ENCODE peak calls at places on chromosomes 16 and 17, in five cellular contexts. S is Calu3, P is left lung, H is AG09309, A is WERI-Rb-1. I is an unnamed sample.

GRCh38 chr17:48426019-48426418 is 4.0 kb downstream of the SKAP1 start:
- DNase-seq in S (no peak), P (no peak), H (no peak), A (no peak), I (no peak)

GRCh38 chr17:2889256-2889655 is 93.0 kb downstream of the RAP1GAP2 start:
- DNase-seq in S (no peak), P (no peak), H (no peak), A (no peak), I (no peak)

GRCh38 chr17:17783121-17783824 is 53.5 kb downstream of the SREBF1 start:
- DNase-seq in S (peak), P (no peak), H (no peak), A (peak), I (peak)

GRCh38 chr17:73561066-73561465 is 83.2 kb downstream of the SDK2 start:
- DNase-seq in S (no peak), P (peak), H (no peak), A (no peak), I (no peak)

GRCh38 chr16:11396241-11397048 is 51.2 kb downstream of the RMI2 start:
- DNase-seq in S (peak), P (peak), H (no peak), A (peak), I (peak)

GRCh38 chr17:57672971-57673370 is 72.1 kb downstream of the CCDC182 start:
- DNase-seq in S (no peak), P (no peak), H (no peak), A (peak), I (no peak)

GRCh38 chr16:65904361-65904760 is 462.1 kb upstream of the CDH5 start:
- DNase-seq in S (no peak), P (no peak), H (no peak), A (no peak), I (no peak)

GRCh38 chr17:49360796-49361128 is 1.3 kb downstream of the ZNF652 start:
- DNase-seq in S (peak), P (no peak), H (no peak), A (no peak), I (no peak)

GRCh38 chr17:42311240-42312034 is 23.1 kb downstream of the STAT5A start:
- DNase-seq in S (no peak), P (peak), H (peak), A (peak), I (peak)

GRCh38 chr16:76118344-76118743 is 158.9 kb upstream of the CNTNAP4 start:
- DNase-seq in S (no peak), P (no peak), H (no peak), A (no peak), I (no peak)

GRCh38 chr17:21419299-21420239 is 43.4 kb downstream of the KCNJ12 start:
- DNase-seq in S (no peak), P (no peak), H (no peak), A (no peak), I (peak)

GRCh38 chr17:15782809-15783208 is 50.7 kb downstream of the TBC1D26 start:
- DNase-seq in S (peak), P (peak), H (no peak), A (no peak), I (no peak)

GRCh38 chr16:84992700-84993075 is 18.6 kb downstream of the ZDHHC7 start:
- DNase-seq in S (no peak), P (no peak), H (no peak), A (no peak), I (no peak)

GRCh38 chr17:17028878-17029535 is 13.2 kb upstream of the MPRIP start:
- DNase-seq in S (no peak), P (peak), H (no peak), A (peak), I (peak)

GRCh38 chr17:68775338-68775737 is 174.2 kb upstream of the FAM20A start:
- DNase-seq in S (no peak), P (no peak), H (no peak), A (no peak), I (no peak)

DNA sequence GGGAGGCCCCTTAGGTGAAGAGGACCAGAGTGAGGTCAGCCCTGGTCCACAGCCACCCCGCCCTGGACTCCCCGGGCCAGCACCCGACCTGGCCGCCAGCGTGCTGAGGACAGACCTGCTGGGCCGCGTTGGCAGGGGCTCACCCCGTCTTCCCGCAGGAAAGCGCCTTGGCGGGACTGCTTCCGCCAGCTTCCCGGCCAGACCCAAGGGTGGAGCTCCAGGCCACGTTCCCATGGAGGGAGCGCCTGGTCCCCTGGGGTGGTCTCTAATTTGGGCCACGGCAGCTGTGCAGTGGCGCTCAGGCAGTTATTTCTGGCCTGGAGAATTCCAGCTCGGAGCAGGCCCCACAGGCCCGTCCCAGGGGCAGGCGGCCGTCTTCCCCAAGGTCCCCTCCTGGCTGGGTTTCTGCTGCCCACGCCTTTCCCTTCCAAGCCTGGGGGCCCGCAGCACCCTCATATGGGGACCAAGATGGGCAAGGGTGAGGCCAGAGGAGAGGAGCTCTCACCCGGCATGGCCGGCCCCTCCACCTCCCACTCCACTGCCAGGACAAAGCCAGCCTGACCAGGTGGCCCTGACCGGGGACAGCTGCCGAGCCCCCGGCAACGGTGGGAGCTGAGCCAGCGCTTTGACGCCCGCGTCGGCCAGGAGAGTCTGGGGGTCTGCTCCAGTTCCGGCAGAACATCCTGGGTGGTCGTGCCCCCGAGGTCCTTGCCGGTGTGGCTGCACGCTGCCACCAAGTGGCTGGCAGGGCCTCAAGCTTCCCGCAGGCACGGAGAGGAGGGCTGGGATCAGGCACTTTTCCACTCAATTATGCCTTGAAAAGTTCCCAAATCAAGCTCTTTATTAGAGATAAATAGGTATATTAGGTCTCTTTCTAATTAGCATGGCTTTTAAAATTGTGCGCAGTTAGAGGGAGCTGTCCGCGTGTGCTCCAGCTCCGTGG is 28.1 kb downstream of the CACNA1H start:
- DNase-seq in S (no peak), P (no peak), H (no peak), A (peak), I (peak)
- TF ChIP-seq CTCF in S (no peak), P (no peak), H (no peak), A (peak), I (no peak)

DNA sequence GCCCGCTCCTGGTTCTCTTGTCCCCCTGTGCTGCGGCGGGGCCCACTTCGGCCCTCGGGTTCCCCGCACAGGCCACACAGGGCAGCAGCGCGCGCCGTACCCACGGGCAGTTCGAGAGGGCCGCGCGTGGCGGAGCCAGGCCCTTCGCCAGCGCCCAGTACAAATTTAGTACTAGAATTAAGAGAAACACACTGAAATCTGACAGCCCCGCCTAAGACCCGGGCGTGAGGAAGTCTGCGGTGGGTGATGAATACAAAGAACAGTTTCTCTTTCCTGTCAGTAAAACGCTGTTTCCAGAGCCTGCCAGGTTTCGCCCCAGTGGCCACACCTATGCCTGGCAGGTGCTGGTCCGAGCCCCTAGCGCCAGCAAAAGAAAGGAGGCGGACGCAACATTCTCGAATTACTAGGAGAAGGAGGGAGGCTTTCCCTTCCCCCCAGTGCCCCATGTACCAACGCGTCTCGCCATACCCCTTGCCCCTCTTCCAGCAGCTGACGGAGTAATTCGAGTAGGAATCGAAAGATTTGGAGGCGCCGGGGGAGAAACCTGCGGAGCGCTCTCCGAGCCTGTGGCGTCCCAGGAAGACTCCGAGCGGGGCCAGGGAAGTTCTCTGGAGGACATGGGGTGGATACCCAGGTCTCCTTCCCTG is 591 bp upstream of the SLFN5 start:
- DNase-seq in S (peak), P (peak), H (no peak), A (peak), I (peak)
- TF ChIP-seq CTCF in S (peak), P (peak), H (peak), A (no peak), I (peak)

DNA sequence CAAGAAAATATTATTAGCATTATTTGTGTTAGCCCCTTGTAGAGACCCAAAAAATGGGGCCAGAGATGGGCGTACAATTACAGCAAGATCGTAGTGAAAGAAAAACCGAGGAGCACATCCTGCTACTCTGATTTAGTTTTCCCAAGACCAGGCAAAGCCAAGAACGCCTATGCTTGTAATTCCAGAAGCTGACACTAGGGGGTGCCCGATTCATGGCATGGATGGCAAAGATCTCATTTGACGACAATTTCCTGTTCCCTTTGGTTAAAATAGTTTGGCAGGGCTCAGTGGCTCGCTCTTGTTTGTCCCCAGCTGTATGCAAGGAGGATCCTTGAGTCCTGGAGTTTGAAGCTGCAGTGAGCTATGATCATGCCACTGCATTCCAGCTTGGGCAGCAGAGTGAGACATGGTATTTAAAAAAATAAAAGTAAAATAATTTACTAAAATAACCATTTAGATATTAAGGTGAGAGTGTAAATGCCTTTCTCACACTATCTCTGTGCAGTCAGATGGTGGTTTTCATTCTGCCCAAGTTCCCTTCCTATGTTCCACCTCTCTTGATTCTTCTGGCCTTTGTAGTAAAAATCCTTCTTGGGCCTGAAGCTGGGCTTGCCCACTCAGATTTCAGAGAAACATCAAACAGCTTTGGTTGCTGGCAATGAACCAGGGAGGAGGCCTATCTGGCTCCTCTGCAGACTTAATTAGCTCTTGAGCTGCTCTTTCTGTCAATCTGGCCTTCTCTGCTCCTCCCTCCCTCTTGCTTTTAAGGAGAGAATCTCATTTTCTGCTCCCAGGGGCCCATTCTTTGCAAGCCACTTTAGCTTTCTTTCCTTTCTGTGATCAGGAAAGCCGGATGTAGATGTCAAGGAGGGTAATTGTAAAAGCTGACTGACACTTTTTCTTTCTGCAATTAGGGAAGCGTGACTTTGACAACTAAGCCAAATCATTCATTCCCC is 31.2 kb downstream of the TMEM238L start:
- DNase-seq in S (peak), P (no peak), H (no peak), A (peak), I (peak)
- TF ChIP-seq CTCF in S (peak), P (peak), H (peak), A (peak), I (peak)

DNA sequence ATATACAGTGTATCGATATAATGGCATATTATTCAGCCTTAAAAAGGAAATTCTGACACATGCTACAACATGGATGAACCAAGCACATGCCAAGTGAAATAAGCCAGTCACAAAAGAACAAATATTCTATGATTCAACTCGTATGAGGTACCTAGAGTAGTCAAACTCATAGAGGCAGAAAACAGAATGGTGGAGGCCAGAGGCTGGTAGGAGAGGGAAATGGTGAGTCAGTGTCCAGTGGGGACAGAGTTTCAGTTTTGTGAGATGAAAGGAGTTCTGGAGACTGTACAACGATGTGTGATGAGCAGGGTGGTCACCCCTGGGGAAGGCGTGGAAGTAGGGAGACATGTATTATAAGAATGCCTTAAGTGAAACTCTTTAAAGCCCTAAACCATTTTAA is 39.9 kb downstream of the RNF157 start:
- DNase-seq in S (no peak), P (no peak), H (no peak), A (no peak), I (no peak)
- TF ChIP-seq CTCF in S (no peak), P (no peak), H (no peak), A (no peak), I (no peak)

GRCh38 chr16:27921134-27921533 is 142.4 kb downstream of the GSG1L start:
- DNase-seq in S (no peak), P (no peak), H (no peak), A (no peak), I (no peak)

GRCh38 chr16:27922433-27922832 is 141.1 kb downstream of the GSG1L start:
- DNase-seq in S (no peak), P (no peak), H (no peak), A (no peak), I (no peak)

GRCh38 chr16:27917953-27918352 is 145.6 kb downstream of the GSG1L start:
- DNase-seq in S (no peak), P (no peak), H (no peak), A (no peak), I (no peak)

GRCh38 chr16:27918755-27919154 is 144.8 kb downstream of the GSG1L start:
- DNase-seq in S (no peak), P (no peak), H (no peak), A (peak), I (no peak)

DNA sequence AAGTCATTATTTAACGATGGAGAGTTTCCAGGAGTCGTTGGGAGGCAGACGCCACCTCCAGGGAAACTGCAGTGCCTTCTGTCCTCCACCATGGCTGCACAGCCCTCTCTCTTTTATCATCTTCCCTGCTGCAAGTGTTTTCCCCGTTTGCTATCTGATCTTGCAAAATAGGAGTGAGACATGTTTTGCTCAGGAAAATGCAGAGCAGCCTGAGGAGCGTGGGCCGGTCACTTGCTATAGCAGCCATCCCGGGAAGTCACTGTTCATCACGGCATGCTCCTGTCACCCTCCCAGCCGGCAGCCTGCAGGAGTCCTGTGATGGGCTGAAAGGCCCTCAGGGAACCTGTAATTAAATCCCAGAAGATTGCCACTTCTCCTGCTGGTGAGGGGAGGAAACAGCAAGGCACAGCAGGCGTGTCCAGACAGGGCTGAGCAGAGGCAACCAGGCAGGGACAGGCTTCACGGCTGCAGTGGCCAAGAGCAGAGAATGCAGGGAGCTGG is 143.1 kb downstream of the GSG1L start:
- DNase-seq in S (peak), P (no peak), H (no peak), A (peak), I (peak)
- TF ChIP-seq CTCF in S (peak), P (no peak), H (no peak), A (peak), I (peak)

DNA sequence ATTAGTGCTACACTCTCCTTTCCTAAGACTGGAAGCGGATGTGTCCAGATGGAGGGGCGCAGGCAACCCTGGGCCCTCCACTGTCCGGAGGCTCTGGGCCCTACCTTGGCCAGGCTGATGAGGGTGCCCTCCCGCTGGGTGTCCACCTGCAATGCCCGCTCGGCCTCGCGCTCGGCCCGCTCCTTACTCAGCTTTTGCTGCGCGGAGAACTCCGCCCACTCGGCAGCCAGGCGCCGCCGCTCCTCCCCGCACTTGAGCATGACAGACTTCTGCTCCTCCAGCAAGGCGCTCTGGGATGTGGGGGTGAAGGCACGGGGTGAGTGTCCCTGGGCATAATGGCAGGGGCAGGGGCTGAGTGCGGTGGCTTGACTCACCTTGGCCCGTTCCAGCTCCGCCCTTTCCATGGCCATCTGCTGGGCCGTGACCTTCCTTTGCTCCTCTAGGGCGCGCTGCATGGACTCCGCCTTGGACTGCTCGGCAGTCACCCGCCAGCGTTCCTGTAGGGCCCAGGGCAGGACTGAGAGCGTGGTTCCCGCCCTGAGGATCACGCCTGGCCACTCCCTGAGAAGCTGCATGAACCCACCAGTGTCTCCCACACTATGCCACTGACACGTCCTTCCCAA is 10.1 kb upstream of the MRPL38 start:
- DNase-seq in S (no peak), P (no peak), H (no peak), A (peak), I (no peak)
- TF ChIP-seq CTCF in S (no peak), P (no peak), H (no peak), A (peak), I (no peak)

GRCh38 chr16:67246945-67247697 is at the start of gene FHOD1:
- DNase-seq in S (peak), P (peak), H (peak), A (peak), I (peak)
- TF ChIP-seq CTCF in S (no peak), P (no peak), H (no peak), A (peak), I (no peak)

DNA sequence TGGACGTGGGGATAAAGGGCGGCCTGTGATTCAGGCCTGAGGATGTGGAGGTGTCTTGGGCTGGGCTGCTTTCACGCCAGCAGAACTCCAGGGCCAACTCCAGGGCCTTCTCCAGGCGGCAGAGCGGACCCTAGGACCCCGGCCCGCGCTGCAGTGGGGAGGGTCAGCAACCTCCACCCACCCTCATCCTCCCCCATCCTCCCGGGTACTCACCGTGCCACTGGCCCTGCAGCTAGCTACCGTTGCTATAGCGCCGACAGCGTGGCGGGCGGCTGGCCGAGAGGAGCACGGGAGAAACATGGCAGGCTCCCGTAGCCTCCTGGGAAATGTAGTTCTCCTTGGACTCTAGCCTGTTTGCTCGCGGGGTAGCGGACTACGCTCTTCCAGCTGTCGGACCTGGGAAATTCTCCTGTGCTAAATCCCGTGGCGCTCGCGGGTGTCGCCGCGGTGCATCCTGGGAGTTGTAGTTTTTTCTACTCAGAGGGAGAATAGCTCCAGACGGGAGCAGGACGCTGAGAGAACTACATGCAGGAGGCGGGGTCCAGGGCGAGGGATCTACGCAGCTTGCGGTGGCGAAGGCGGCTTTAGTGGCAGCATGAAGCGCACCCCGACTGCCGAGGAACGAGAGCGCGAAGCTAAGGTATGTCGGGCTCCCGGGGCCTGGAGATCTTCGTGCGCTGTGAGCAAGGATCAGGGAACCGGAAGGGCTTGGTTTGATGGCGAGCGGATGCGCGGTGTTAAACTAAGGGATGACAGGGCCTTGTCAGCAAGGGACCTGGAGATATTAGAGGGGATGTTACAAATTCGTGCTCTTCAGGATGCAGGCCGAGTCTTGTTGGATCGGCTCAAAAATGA is at the start of the genes FTO and RPGRIP1L:
- DNase-seq in S (peak), P (peak), H (peak), A (peak), I (peak)
- TF ChIP-seq CTCF in S (no peak), P (no peak), H (no peak), A (no peak), I (no peak)

GRCh38 chr17:6427284-6427781 is 7.6 kb downstream of the AIPL1 start:
- DNase-seq in S (no peak), P (no peak), H (peak), A (no peak), I (no peak)
- TF ChIP-seq CTCF in S (no peak), P (no peak), H (peak), A (no peak), I (no peak)

I was measured in glutamatergic neuron.